ENCODE peak calls at places on chromosomes 12 and 14, in eight cellular contexts. One of them, this sample, is unnamed.

GRCh38 chr14:89973234-89973823 is 17.6 kb downstream of the TDP1 start:
- DNase-seq in fibroblast of lung: peak
- DNase-seq in stimulated activated CD4-positive, alpha-beta T cell treated with anti-CD3 and anti-CD28 coated beads, Interleukin-2, amount 100 ng/mL, for 24 hours: peak
- DNase-seq in choroid plexus epithelial cell: peak
- DNase-seq in astrocyte of the cerebellum: peak
- DNase-seq in cardiac fibroblast: peak
- DNase-seq in ELR: peak
- DNase-seq in NCI-H1105: peak
- DNase-seq in this sample: peak

GRCh38 chr12:92226036-92226661 is 80.5 kb upstream of the BTG1 start:
- DNase-seq in fibroblast of lung: peak
- DNase-seq in stimulated activated CD4-positive, alpha-beta T cell treated with anti-CD3 and anti-CD28 coated beads, Interleukin-2, amount 100 ng/mL, for 24 hours: no peak
- DNase-seq in choroid plexus epithelial cell: peak
- DNase-seq in astrocyte of the cerebellum: no peak
- DNase-seq in cardiac fibroblast: peak
- DNase-seq in ELR: no peak
- DNase-seq in NCI-H1105: no peak
- DNase-seq in this sample: no peak

GRCh38 chr12:116247377-116247776 is 30.1 kb downstream of the MED13L start:
- DNase-seq in fibroblast of lung: peak
- DNase-seq in stimulated activated CD4-positive, alpha-beta T cell treated with anti-CD3 and anti-CD28 coated beads, Interleukin-2, amount 100 ng/mL, for 24 hours: no peak
- DNase-seq in choroid plexus epithelial cell: peak
- DNase-seq in astrocyte of the cerebellum: no peak
- DNase-seq in cardiac fibroblast: peak
- DNase-seq in ELR: peak
- DNase-seq in NCI-H1105: no peak
- DNase-seq in this sample: no peak

GRCh38 chr12:70948976-70949336 is 28.4 kb upstream of the PTPRR start:
- DNase-seq in fibroblast of lung: no peak
- DNase-seq in stimulated activated CD4-positive, alpha-beta T cell treated with anti-CD3 and anti-CD28 coated beads, Interleukin-2, amount 100 ng/mL, for 24 hours: no peak
- DNase-seq in choroid plexus epithelial cell: peak
- DNase-seq in astrocyte of the cerebellum: no peak
- DNase-seq in cardiac fibroblast: no peak
- DNase-seq in ELR: no peak
- DNase-seq in NCI-H1105: no peak
- DNase-seq in this sample: no peak

GRCh38 chr12:68978678-68979077 is 45.7 kb upstream of the CPM start:
- DNase-seq in fibroblast of lung: no peak
- DNase-seq in stimulated activated CD4-positive, alpha-beta T cell treated with anti-CD3 and anti-CD28 coated beads, Interleukin-2, amount 100 ng/mL, for 24 hours: no peak
- DNase-seq in choroid plexus epithelial cell: no peak
- DNase-seq in astrocyte of the cerebellum: no peak
- DNase-seq in cardiac fibroblast: no peak
- DNase-seq in ELR: no peak
- DNase-seq in NCI-H1105: no peak
- DNase-seq in this sample: no peak

GRCh38 chr12:119669744-119670472 is 2.0 kb downstream of the PRKAB1 start:
- DNase-seq in fibroblast of lung: no peak
- DNase-seq in stimulated activated CD4-positive, alpha-beta T cell treated with anti-CD3 and anti-CD28 coated beads, Interleukin-2, amount 100 ng/mL, for 24 hours: no peak
- DNase-seq in choroid plexus epithelial cell: peak
- DNase-seq in astrocyte of the cerebellum: no peak
- DNase-seq in cardiac fibroblast: no peak
- DNase-seq in ELR: no peak
- DNase-seq in NCI-H1105: no peak
- DNase-seq in this sample: no peak

GRCh38 chr12:54596526-54596946 is 8.1 kb upstream of the PPP1R1A start:
- DNase-seq in fibroblast of lung: peak
- DNase-seq in stimulated activated CD4-positive, alpha-beta T cell treated with anti-CD3 and anti-CD28 coated beads, Interleukin-2, amount 100 ng/mL, for 24 hours: peak
- DNase-seq in choroid plexus epithelial cell: peak
- DNase-seq in astrocyte of the cerebellum: peak
- DNase-seq in cardiac fibroblast: peak
- DNase-seq in ELR: peak
- DNase-seq in NCI-H1105: peak
- DNase-seq in this sample: peak

GRCh38 chr12:38949363-38949762 is 44.0 kb upstream of the CPNE8 start:
- DNase-seq in fibroblast of lung: peak
- DNase-seq in stimulated activated CD4-positive, alpha-beta T cell treated with anti-CD3 and anti-CD28 coated beads, Interleukin-2, amount 100 ng/mL, for 24 hours: no peak
- DNase-seq in choroid plexus epithelial cell: no peak
- DNase-seq in astrocyte of the cerebellum: no peak
- DNase-seq in cardiac fibroblast: no peak
- DNase-seq in ELR: no peak
- DNase-seq in NCI-H1105: no peak
- DNase-seq in this sample: no peak

GRCh38 chr14:90536092-90536491 is 139.3 kb downstream of the CALM1 start:
- DNase-seq in fibroblast of lung: peak
- DNase-seq in stimulated activated CD4-positive, alpha-beta T cell treated with anti-CD3 and anti-CD28 coated beads, Interleukin-2, amount 100 ng/mL, for 24 hours: no peak
- DNase-seq in choroid plexus epithelial cell: no peak
- DNase-seq in astrocyte of the cerebellum: no peak
- DNase-seq in cardiac fibroblast: no peak
- DNase-seq in ELR: no peak
- DNase-seq in NCI-H1105: no peak
- DNase-seq in this sample: no peak

GRCh38 chr12:42790761-42791151 is 201.2 kb upstream of the PRICKLE1 start:
- DNase-seq in fibroblast of lung: peak
- DNase-seq in stimulated activated CD4-positive, alpha-beta T cell treated with anti-CD3 and anti-CD28 coated beads, Interleukin-2, amount 100 ng/mL, for 24 hours: no peak
- DNase-seq in choroid plexus epithelial cell: peak
- DNase-seq in astrocyte of the cerebellum: peak
- DNase-seq in cardiac fibroblast: peak
- DNase-seq in ELR: peak
- DNase-seq in NCI-H1105: no peak
- DNase-seq in this sample: no peak

GRCh38 chr12:94875525-94875924 is 128.0 kb downstream of the NDUFA12 start:
- DNase-seq in fibroblast of lung: no peak
- DNase-seq in stimulated activated CD4-positive, alpha-beta T cell treated with anti-CD3 and anti-CD28 coated beads, Interleukin-2, amount 100 ng/mL, for 24 hours: no peak
- DNase-seq in choroid plexus epithelial cell: peak
- DNase-seq in astrocyte of the cerebellum: no peak
- DNase-seq in cardiac fibroblast: peak
- DNase-seq in ELR: peak
- DNase-seq in NCI-H1105: peak
- DNase-seq in this sample: peak

GRCh38 chr12:1176191-1176590 is 185.2 kb downstream of the ERC1 start:
- DNase-seq in fibroblast of lung: no peak
- DNase-seq in stimulated activated CD4-positive, alpha-beta T cell treated with anti-CD3 and anti-CD28 coated beads, Interleukin-2, amount 100 ng/mL, for 24 hours: no peak
- DNase-seq in choroid plexus epithelial cell: no peak
- DNase-seq in astrocyte of the cerebellum: no peak
- DNase-seq in cardiac fibroblast: no peak
- DNase-seq in ELR: no peak
- DNase-seq in NCI-H1105: no peak
- DNase-seq in this sample: no peak

GRCh38 chr14:77979666-77980351 is 179.9 kb downstream of the ADCK1 start:
- DNase-seq in fibroblast of lung: peak
- DNase-seq in stimulated activated CD4-positive, alpha-beta T cell treated with anti-CD3 and anti-CD28 coated beads, Interleukin-2, amount 100 ng/mL, for 24 hours: no peak
- DNase-seq in choroid plexus epithelial cell: no peak
- DNase-seq in astrocyte of the cerebellum: peak
- DNase-seq in cardiac fibroblast: no peak
- DNase-seq in ELR: no peak
- DNase-seq in NCI-H1105: no peak
- DNase-seq in this sample: peak

GRCh38 chr12:95642583-95642982 is 91.3 kb upstream of the USP44 start:
- DNase-seq in fibroblast of lung: no peak
- DNase-seq in stimulated activated CD4-positive, alpha-beta T cell treated with anti-CD3 and anti-CD28 coated beads, Interleukin-2, amount 100 ng/mL, for 24 hours: no peak
- DNase-seq in choroid plexus epithelial cell: no peak
- DNase-seq in astrocyte of the cerebellum: no peak
- DNase-seq in cardiac fibroblast: no peak
- DNase-seq in ELR: peak
- DNase-seq in NCI-H1105: no peak
- DNase-seq in this sample: no peak

GRCh38 chr12:57223191-57224165 is 6.0 kb upstream of the SHMT2 start:
- DNase-seq in fibroblast of lung: no peak
- DNase-seq in stimulated activated CD4-positive, alpha-beta T cell treated with anti-CD3 and anti-CD28 coated beads, Interleukin-2, amount 100 ng/mL, for 24 hours: no peak
- DNase-seq in choroid plexus epithelial cell: no peak
- DNase-seq in astrocyte of the cerebellum: no peak
- DNase-seq in cardiac fibroblast: no peak
- DNase-seq in ELR: no peak
- DNase-seq in NCI-H1105: no peak
- DNase-seq in this sample: no peak

GRCh38 chr14:61839452-61839851 is 77.2 kb downstream of the SNAPC1 start:
- DNase-seq in fibroblast of lung: peak
- DNase-seq in stimulated activated CD4-positive, alpha-beta T cell treated with anti-CD3 and anti-CD28 coated beads, Interleukin-2, amount 100 ng/mL, for 24 hours: no peak
- DNase-seq in choroid plexus epithelial cell: peak
- DNase-seq in astrocyte of the cerebellum: peak
- DNase-seq in cardiac fibroblast: peak
- DNase-seq in ELR: peak
- DNase-seq in NCI-H1105: no peak
- DNase-seq in this sample: no peak

GRCh38 chr14:64604854-64605253 is 55.1 kb downstream of the PPP1R36 start:
- DNase-seq in fibroblast of lung: peak
- DNase-seq in stimulated activated CD4-positive, alpha-beta T cell treated with anti-CD3 and anti-CD28 coated beads, Interleukin-2, amount 100 ng/mL, for 24 hours: no peak
- DNase-seq in choroid plexus epithelial cell: no peak
- DNase-seq in astrocyte of the cerebellum: no peak
- DNase-seq in cardiac fibroblast: no peak
- DNase-seq in ELR: no peak
- DNase-seq in NCI-H1105: no peak
- DNase-seq in this sample: no peak

GRCh38 chr14:101359221-101360044 is 201.9 kb upstream of the DIO3 start:
- DNase-seq in fibroblast of lung: peak
- DNase-seq in stimulated activated CD4-positive, alpha-beta T cell treated with anti-CD3 and anti-CD28 coated beads, Interleukin-2, amount 100 ng/mL, for 24 hours: no peak
- DNase-seq in choroid plexus epithelial cell: peak
- DNase-seq in astrocyte of the cerebellum: peak
- DNase-seq in cardiac fibroblast: no peak
- DNase-seq in ELR: peak
- DNase-seq in NCI-H1105: no peak
- DNase-seq in this sample: no peak

GRCh38 chr12:54251667-54252284 is 28.1 kb downstream of the CBX5 start:
- DNase-seq in fibroblast of lung: peak
- DNase-seq in stimulated activated CD4-positive, alpha-beta T cell treated with anti-CD3 and anti-CD28 coated beads, Interleukin-2, amount 100 ng/mL, for 24 hours: no peak
- DNase-seq in choroid plexus epithelial cell: peak
- DNase-seq in astrocyte of the cerebellum: peak
- DNase-seq in cardiac fibroblast: peak
- DNase-seq in ELR: peak
- DNase-seq in NCI-H1105: no peak
- DNase-seq in this sample: no peak

GRCh38 chr14:24277606-24278321 is 6.4 kb upstream of the RABGGTA start:
- DNase-seq in fibroblast of lung: no peak
- DNase-seq in stimulated activated CD4-positive, alpha-beta T cell treated with anti-CD3 and anti-CD28 coated beads, Interleukin-2, amount 100 ng/mL, for 24 hours: peak
- DNase-seq in choroid plexus epithelial cell: no peak
- DNase-seq in astrocyte of the cerebellum: no peak
- DNase-seq in cardiac fibroblast: no peak
- DNase-seq in ELR: no peak
- DNase-seq in NCI-H1105: no peak
- DNase-seq in this sample: no peak

GRCh38 chr12:91687052-91688017 is 458.3 kb downstream of the BTG1 start:
- DNase-seq in fibroblast of lung: peak
- DNase-seq in stimulated activated CD4-positive, alpha-beta T cell treated with anti-CD3 and anti-CD28 coated beads, Interleukin-2, amount 100 ng/mL, for 24 hours: no peak
- DNase-seq in choroid plexus epithelial cell: peak
- DNase-seq in astrocyte of the cerebellum: peak
- DNase-seq in cardiac fibroblast: no peak
- DNase-seq in ELR: no peak
- DNase-seq in NCI-H1105: no peak
- DNase-seq in this sample: no peak

GRCh38 chr12:19220205-19220604 is 90.7 kb downstream of the PLEKHA5 start:
- DNase-seq in fibroblast of lung: peak
- DNase-seq in stimulated activated CD4-positive, alpha-beta T cell treated with anti-CD3 and anti-CD28 coated beads, Interleukin-2, amount 100 ng/mL, for 24 hours: no peak
- DNase-seq in choroid plexus epithelial cell: peak
- DNase-seq in astrocyte of the cerebellum: peak
- DNase-seq in cardiac fibroblast: peak
- DNase-seq in ELR: peak
- DNase-seq in NCI-H1105: no peak
- DNase-seq in this sample: no peak

GRCh38 chr12:12722351-12723146 is 5.4 kb downstream of the CDKN1B start:
- DNase-seq in fibroblast of lung: peak
- DNase-seq in stimulated activated CD4-positive, alpha-beta T cell treated with anti-CD3 and anti-CD28 coated beads, Interleukin-2, amount 100 ng/mL, for 24 hours: no peak
- DNase-seq in choroid plexus epithelial cell: peak
- DNase-seq in astrocyte of the cerebellum: no peak
- DNase-seq in cardiac fibroblast: peak
- DNase-seq in ELR: peak
- DNase-seq in NCI-H1105: peak
- DNase-seq in this sample: no peak

GRCh38 chr14:78758333-78758732 is 588.2 kb downstream of the NRXN3 start:
- DNase-seq in fibroblast of lung: peak
- DNase-seq in stimulated activated CD4-positive, alpha-beta T cell treated with anti-CD3 and anti-CD28 coated beads, Interleukin-2, amount 100 ng/mL, for 24 hours: no peak
- DNase-seq in choroid plexus epithelial cell: peak
- DNase-seq in astrocyte of the cerebellum: peak
- DNase-seq in cardiac fibroblast: peak
- DNase-seq in ELR: peak
- DNase-seq in NCI-H1105: peak
- DNase-seq in this sample: peak

GRCh38 chr12:31591308-31591901 is 469 bp upstream of the DENND5B start:
- DNase-seq in fibroblast of lung: peak
- DNase-seq in stimulated activated CD4-positive, alpha-beta T cell treated with anti-CD3 and anti-CD28 coated beads, Interleukin-2, amount 100 ng/mL, for 24 hours: no peak
- DNase-seq in choroid plexus epithelial cell: peak
- DNase-seq in astrocyte of the cerebellum: no peak
- DNase-seq in cardiac fibroblast: peak
- DNase-seq in ELR: peak
- DNase-seq in NCI-H1105: no peak
- DNase-seq in this sample: no peak

GRCh38 chr12:122116707-122117535 is 38.4 kb downstream of the MLXIP start:
- DNase-seq in fibroblast of lung: no peak
- DNase-seq in stimulated activated CD4-positive, alpha-beta T cell treated with anti-CD3 and anti-CD28 coated beads, Interleukin-2, amount 100 ng/mL, for 24 hours: no peak
- DNase-seq in choroid plexus epithelial cell: no peak
- DNase-seq in astrocyte of the cerebellum: no peak
- DNase-seq in cardiac fibroblast: no peak
- DNase-seq in ELR: no peak
- DNase-seq in NCI-H1105: no peak
- DNase-seq in this sample: no peak

GRCh38 chr12:81797100-81797499 is 38.0 kb upstream of the PPFIA2 start:
- DNase-seq in fibroblast of lung: no peak
- DNase-seq in stimulated activated CD4-positive, alpha-beta T cell treated with anti-CD3 and anti-CD28 coated beads, Interleukin-2, amount 100 ng/mL, for 24 hours: no peak
- DNase-seq in choroid plexus epithelial cell: peak
- DNase-seq in astrocyte of the cerebellum: no peak
- DNase-seq in cardiac fibroblast: peak
- DNase-seq in ELR: peak
- DNase-seq in NCI-H1105: peak
- DNase-seq in this sample: no peak

GRCh38 chr12:57087689-57088441 is 1.0 kb upstream of the NAB2 start:
- DNase-seq in fibroblast of lung: peak
- DNase-seq in stimulated activated CD4-positive, alpha-beta T cell treated with anti-CD3 and anti-CD28 coated beads, Interleukin-2, amount 100 ng/mL, for 24 hours: peak
- DNase-seq in choroid plexus epithelial cell: peak
- DNase-seq in astrocyte of the cerebellum: peak
- DNase-seq in cardiac fibroblast: peak
- DNase-seq in ELR: peak
- DNase-seq in NCI-H1105: peak
- DNase-seq in this sample: peak

GRCh38 chr14:38721822-38722431 is 381.1 kb downstream of the SEC23A start:
- DNase-seq in fibroblast of lung: peak
- DNase-seq in stimulated activated CD4-positive, alpha-beta T cell treated with anti-CD3 and anti-CD28 coated beads, Interleukin-2, amount 100 ng/mL, for 24 hours: peak
- DNase-seq in choroid plexus epithelial cell: peak
- DNase-seq in astrocyte of the cerebellum: peak
- DNase-seq in cardiac fibroblast: peak
- DNase-seq in ELR: peak
- DNase-seq in NCI-H1105: no peak
- DNase-seq in this sample: peak

GRCh38 chr12:116620801-116621593 is 61.8 kb downstream of the MAP1LC3B2 start:
- DNase-seq in fibroblast of lung: no peak
- DNase-seq in stimulated activated CD4-positive, alpha-beta T cell treated with anti-CD3 and anti-CD28 coated beads, Interleukin-2, amount 100 ng/mL, for 24 hours: no peak
- DNase-seq in choroid plexus epithelial cell: no peak
- DNase-seq in astrocyte of the cerebellum: no peak
- DNase-seq in cardiac fibroblast: no peak
- DNase-seq in ELR: no peak
- DNase-seq in NCI-H1105: no peak
- DNase-seq in this sample: no peak

GRCh38 chr12:15831315-15831993 is 42.3 kb upstream of the EPS8 start:
- DNase-seq in fibroblast of lung: no peak
- DNase-seq in stimulated activated CD4-positive, alpha-beta T cell treated with anti-CD3 and anti-CD28 coated beads, Interleukin-2, amount 100 ng/mL, for 24 hours: no peak
- DNase-seq in choroid plexus epithelial cell: no peak
- DNase-seq in astrocyte of the cerebellum: no peak
- DNase-seq in cardiac fibroblast: no peak
- DNase-seq in ELR: peak
- DNase-seq in NCI-H1105: no peak
- DNase-seq in this sample: no peak

GRCh38 chr12:62466018-62466595 is 519 bp upstream of the MON2 start:
- DNase-seq in fibroblast of lung: peak
- DNase-seq in stimulated activated CD4-positive, alpha-beta T cell treated with anti-CD3 and anti-CD28 coated beads, Interleukin-2, amount 100 ng/mL, for 24 hours: peak
- DNase-seq in choroid plexus epithelial cell: peak
- DNase-seq in astrocyte of the cerebellum: no peak
- DNase-seq in cardiac fibroblast: peak
- DNase-seq in ELR: peak
- DNase-seq in NCI-H1105: peak
- DNase-seq in this sample: peak